ENCODE peak calls at places on chromosomes 13 and 19, in four cellular contexts. One of them, this sample, is unnamed.

GRCh38 chr19:1811472-1811894 is 593 bp downstream of the ATP8B3 start:
- DNase-seq in GM12878: no peak
- DNase-seq in HepG2: peak; percentile 59
- DNase-seq in K562: peak; percentile 90
- DNase-seq in this sample: no peak

GRCh38 chr19:35292986-35293732 is 1.2 kb downstream of the MAG start:
- DNase-seq in HepG2: no peak
- DNase-seq in K562: no peak
- DNase-seq in GM12878: no peak
- DNase-seq in this sample: no peak

GRCh38 chr13:80312012-80312704 is 28.8 kb downstream of the SPRY2 start:
- DNase-seq in HepG2: no peak
- DNase-seq in K562: no peak
- DNase-seq in GM12878: no peak
- DNase-seq in this sample: no peak

GRCh38 chr13:114161644-114162532 is 17.2 kb upstream of the CFAP97D2 start:
- DNase-seq in GM12878: no peak
- DNase-seq in HepG2: peak; percentile 63
- DNase-seq in K562: no peak
- DNase-seq in this sample: no peak

GRCh38 chr13:95607363-95607762 is 37.1 kb downstream of the DZIP1 start:
- DNase-seq in HepG2: no peak
- DNase-seq in GM12878: no peak
- DNase-seq in K562: no peak
- DNase-seq in this sample: no peak

GRCh38 chr19:20482721-20483120 is 82.9 kb downstream of the ZNF737 start:
- DNase-seq in GM12878: no peak
- DNase-seq in HepG2: no peak
- DNase-seq in K562: no peak
- DNase-seq in this sample: peak; percentile 39

GRCh38 chr13:20708216-20708615 is 4.7 kb downstream of the IL17D start:
- DNase-seq in HepG2: no peak
- DNase-seq in GM12878: no peak
- DNase-seq in K562: no peak
- DNase-seq in this sample: no peak

GRCh38 chr13:21012841-21013681 is 48.3 kb downstream of the LATS2 start:
- DNase-seq in GM12878: no peak
- DNase-seq in K562: no peak
- DNase-seq in HepG2: no peak
- DNase-seq in this sample: no peak

GRCh38 chr19:47229674-47230121 is 1.3 kb downstream of the BBC3 start:
- DNase-seq in GM12878: no peak
- DNase-seq in HepG2: no peak
- DNase-seq in K562: no peak
- DNase-seq in this sample: no peak

GRCh38 chr19:46841458-46842083 is 9.1 kb downstream of the AP2S1 start:
- DNase-seq in K562: peak; percentile 14
- DNase-seq in GM12878: no peak
- DNase-seq in HepG2: no peak
- DNase-seq in this sample: no peak

GRCh38 chr13:108003626-108004025 is 211.7 kb downstream of the LIG4 start:
- DNase-seq in GM12878: no peak
- DNase-seq in HepG2: no peak
- DNase-seq in K562: no peak
- DNase-seq in this sample: no peak

GRCh38 chr19:34232566-34233481 is 21.5 kb upstream of the GARRE1 start:
- DNase-seq in HepG2: peak; percentile 56
- DNase-seq in GM12878: no peak
- DNase-seq in K562: peak; percentile 32
- DNase-seq in this sample: no peak

GRCh38 chr13:35695411-35695810 is 218.9 kb upstream of the MAB21L1 start:
- DNase-seq in K562: no peak
- DNase-seq in GM12878: no peak
- DNase-seq in HepG2: no peak
- DNase-seq in this sample: no peak

GRCh38 chr19:34171539-34171876 is 796 bp upstream of the LSM14A start:
- DNase-seq in K562: no peak
- DNase-seq in GM12878: peak; percentile 51
- DNase-seq in HepG2: no peak
- DNase-seq in this sample: no peak

GRCh38 chr13:21657538-21657937 is 13.3 kb upstream of the FGF9 start:
- DNase-seq in GM12878: no peak
- DNase-seq in HepG2: no peak
- DNase-seq in K562: no peak
- DNase-seq in this sample: no peak

GRCh38 chr19:7013678-7014077 is 7.6 kb downstream of the MBD3L2B start:
- DNase-seq in GM12878: peak; percentile 68
- DNase-seq in HepG2: no peak
- DNase-seq in K562: no peak
- DNase-seq in this sample: no peak

DNA sequence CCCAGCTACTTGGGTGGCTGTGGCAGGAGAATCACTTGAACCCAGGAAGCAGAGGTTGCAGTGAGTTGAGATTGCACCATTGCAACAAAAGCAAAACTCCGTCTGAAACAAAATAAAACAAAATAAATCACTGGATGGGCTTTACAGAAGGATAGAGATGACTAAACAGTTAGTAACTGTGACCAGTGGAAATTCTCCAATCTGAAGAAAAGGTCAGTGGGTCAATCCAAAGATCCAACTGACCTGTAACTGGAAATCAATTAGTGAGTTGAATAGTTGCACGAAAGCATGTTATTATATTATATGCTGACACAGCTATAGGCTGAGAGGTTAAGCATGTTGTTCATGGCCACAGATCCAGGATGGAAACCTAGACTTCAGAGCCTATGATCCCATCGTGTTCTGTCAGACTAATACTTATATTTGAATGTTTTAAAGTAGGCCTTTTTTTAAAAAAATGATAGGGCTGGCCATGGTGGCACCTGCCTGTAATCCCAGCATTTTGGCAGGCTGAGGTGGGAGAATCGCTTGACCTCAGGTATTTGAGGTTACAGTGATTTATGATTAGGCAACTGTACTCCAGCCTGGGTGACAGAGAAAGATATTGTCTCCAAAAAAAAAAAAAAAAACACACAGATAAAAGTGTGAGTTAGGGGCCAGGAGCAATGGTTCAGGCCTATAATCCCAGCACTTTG is 1.4 kb downstream of the ECH1 start:
- DNase-seq in K562: no peak
- DNase-seq in HepG2: no peak
- DNase-seq in GM12878: no peak
- DNase-seq in this sample: no peak
- TF ChIP-seq ETV6 in K562: no peak
- TF ChIP-seq ETV6 in HepG2: no peak
- TF ChIP-seq ETV6 in GM12878: no peak
- TF ChIP-seq ETV6 in this sample: no peak

DNA sequence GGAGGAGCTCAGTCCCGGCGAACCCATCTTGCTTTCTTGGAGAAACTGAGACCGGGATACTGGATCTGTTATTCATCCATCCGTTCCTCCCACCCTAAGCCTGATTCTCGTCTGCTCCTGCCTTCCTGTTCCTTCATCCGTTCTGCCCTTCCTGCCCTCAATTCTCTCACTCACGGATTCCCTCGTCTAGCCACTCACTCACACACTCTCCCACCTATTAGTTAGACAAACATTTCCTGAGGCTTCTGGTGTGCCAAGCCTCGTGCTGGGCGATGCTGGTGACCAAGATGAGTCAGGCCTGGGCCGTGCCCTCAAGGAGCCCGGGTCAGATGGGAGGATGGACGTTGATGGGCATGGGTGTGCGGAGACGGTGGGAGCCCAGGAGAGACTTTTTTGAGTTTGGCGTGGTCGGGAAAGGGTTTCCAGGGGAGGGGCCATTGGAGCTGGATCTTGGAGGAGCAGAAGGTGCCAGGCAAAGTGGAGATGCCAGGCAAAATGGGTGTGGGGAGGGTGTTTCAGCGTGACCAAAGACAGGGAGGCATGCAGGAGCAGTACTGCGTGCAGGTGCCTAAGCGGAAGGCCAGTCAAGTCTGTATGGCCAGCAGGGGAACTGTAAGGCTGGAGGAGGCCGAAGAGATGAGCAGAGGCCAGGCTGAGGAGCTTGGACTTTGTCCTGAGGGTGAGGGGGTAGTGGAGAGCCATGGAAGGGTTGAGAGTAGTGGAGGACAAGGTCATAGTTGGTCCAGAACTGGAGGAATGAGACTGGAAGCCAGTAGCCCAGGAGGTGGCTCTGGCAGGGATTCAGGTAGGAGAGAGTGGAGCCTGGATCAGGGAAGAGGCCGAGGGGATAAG is 7.4 kb upstream of the CNFN start:
- DNase-seq in HepG2: no peak
- DNase-seq in GM12878: no peak
- DNase-seq in K562: no peak
- DNase-seq in this sample: no peak
- TF ChIP-seq ETV6 in HepG2: no peak
- TF ChIP-seq ETV6 in GM12878: no peak
- TF ChIP-seq ETV6 in K562: no peak
- TF ChIP-seq ETV6 in this sample: no peak

GRCh38 chr19:18384775-18385174 is 1.2 kb upstream of the GDF15 start:
- DNase-seq in GM12878: no peak
- DNase-seq in K562: no peak
- DNase-seq in HepG2: no peak
- DNase-seq in this sample: no peak

GRCh38 chr19:18385359-18385674 is 641 bp upstream of the GDF15 start:
- DNase-seq in HepG2: no peak
- DNase-seq in GM12878: no peak
- DNase-seq in K562: no peak
- DNase-seq in this sample: no peak

GRCh38 chr19:18380843-18381242 is 5.1 kb upstream of the GDF15 start:
- DNase-seq in GM12878: no peak
- DNase-seq in HepG2: no peak
- DNase-seq in K562: no peak
- DNase-seq in this sample: no peak

GRCh38 chr19:18377026-18377425 is 8.9 kb upstream of the GDF15 start:
- DNase-seq in HepG2: no peak
- DNase-seq in K562: no peak
- DNase-seq in GM12878: no peak
- DNase-seq in this sample: no peak

DNA sequence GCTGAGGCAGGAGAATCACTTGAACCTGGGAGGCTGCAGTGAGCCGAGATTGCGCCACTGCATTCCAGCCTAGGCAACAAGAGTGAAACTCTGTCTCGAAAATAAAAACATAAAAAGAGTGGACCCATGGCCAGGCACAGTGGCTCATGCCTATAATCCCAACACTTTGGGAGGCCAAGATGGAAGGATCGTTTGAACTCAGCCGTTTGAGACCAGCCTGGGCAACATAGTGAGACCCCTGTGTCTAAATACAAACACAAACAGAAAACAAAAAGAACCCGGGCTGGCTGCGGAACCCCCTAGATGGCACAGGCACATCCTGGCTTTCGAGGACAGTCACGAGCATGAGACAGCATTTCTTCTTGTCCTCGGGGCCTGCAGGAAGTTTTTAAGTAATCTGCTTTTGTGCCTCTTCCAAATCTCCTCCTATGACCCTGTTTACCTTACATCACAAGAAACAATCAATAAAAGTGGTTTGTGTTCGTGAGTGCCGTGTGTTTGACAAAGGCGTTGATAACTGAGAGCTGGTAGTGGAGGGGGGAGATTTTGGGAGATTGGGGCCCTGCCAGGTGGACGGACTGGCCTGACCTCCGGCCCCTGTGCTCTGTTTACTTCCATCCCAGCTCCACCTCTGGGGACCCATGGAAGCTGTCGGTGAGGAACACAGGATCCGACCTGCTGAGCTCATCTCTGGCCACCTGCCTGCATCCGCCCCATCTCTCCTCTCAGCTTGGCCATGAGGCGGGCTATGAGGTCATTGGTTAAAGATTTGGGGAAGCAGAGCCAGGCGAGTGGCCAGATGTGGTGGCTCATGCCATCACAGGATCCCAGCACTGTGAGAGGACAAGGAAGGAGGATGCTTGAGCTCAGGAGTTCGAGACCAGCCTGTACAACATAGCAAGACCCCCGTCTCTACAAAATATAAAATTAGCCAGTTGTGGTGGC is 5.9 kb upstream of the GDF15 start:
- DNase-seq in HepG2: peak; percentile 98
- DNase-seq in K562: peak; percentile 48
- DNase-seq in GM12878: no peak
- DNase-seq in this sample: peak; percentile 27
- TF ChIP-seq ETV6 in HepG2: no peak
- TF ChIP-seq ETV6 in K562: no peak
- TF ChIP-seq ETV6 in GM12878: no peak
- TF ChIP-seq ETV6 in this sample: no peak

DNA sequence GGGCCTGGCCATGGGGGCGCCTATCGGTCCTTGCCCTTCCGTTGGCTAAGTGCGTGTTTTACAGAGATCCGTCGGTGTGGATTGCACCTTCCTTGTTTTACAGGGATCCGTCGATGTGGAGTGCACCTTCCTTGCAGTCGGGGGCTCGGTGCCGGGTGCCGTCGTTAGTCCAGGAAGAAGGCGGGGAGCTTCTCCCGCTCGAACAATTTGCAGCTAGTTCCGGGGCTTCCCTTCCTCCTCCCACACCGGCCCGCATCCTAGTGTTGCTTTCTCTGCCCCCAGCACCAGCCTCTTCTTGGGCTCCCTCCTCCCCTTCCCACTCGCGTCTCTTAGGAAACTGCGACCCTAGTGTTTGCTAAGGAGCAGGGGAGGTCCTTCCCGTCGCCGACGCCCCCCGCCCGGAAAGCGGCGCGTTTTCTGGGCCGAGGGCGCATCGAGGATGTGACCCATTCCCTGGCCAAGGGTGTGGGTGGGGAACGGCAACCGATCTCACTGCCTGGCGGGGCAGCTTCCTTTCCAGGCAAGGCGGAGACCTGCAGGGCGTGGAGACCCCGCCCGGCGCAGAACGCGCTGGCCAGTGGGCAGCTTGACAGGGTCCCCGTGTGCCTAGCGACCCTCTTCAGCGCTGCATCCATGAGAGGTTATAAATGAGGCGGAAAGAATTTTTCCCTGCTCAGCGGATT is 75.7 kb upstream of the ZNF91 start:
- DNase-seq in GM12878: no peak
- DNase-seq in K562: no peak
- DNase-seq in HepG2: no peak
- DNase-seq in this sample: peak; percentile 16
- TF ChIP-seq ETV6 in GM12878: no peak
- TF ChIP-seq ETV6 in K562: no peak
- TF ChIP-seq ETV6 in HepG2: no peak
- TF ChIP-seq ETV6 in this sample: no peak

DNA sequence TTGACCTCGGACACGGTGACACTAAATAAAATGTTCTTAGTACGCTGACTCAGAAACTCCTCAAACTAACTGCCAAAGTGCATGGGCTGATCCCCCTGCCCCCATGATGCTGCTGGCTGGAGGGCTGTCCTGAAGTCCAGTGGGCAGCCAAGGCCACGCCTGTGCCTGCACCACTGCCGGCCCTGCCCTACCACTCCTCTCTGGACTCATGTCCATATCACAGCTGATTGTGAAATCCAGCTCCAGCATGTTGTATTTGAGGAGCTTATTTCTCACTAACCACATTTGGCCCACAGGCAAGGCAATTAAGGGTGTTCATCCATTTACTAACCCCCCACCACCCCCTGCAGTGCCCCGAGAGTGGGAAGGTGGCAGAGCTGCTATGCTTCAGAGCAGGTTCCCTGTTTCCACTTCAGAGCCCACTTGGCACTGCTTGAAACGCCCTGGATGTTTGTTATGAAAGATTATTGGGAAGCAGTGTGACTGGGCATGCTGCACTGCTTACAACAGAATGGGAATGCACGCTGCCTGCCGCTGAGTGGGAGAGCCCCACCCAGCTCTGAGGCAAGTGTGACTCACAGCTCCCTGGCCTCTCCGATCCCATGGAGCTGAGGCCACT is 114.0 kb downstream of the UQCRFS1 start:
- DNase-seq in GM12878: no peak
- DNase-seq in HepG2: no peak
- DNase-seq in K562: no peak
- DNase-seq in this sample: no peak
- TF ChIP-seq ETV6 in GM12878: no peak
- TF ChIP-seq ETV6 in HepG2: no peak
- TF ChIP-seq ETV6 in K562: no peak
- TF ChIP-seq ETV6 in this sample: no peak